ENCODE peak calls at places on chromosome 3, in nine cellular contexts. One of them, this sample, is unnamed.

GRCh38 chr3:190131329-190131728 is 10.6 kb upstream of the P3H2 start:
- DNase-seq in sigmoid colon: no peak
- DNase-seq in coronary artery: no peak
- DNase-seq in MM.1S: no peak
- DNase-seq in substantia nigra: no peak
- DNase-seq in GM23248: peak; percentile 55
- DNase-seq in thoracic aorta: no peak
- DNase-seq in transverse colon: no peak
- DNase-seq in colonic mucosa: no peak
- DNase-seq in this sample: no peak

GRCh38 chr3:46266598-46266997 is 24.3 kb downstream of the CCR3 start:
- DNase-seq in substantia nigra: no peak
- DNase-seq in transverse colon: no peak
- DNase-seq in sigmoid colon: no peak
- DNase-seq in MM.1S: no peak
- DNase-seq in colonic mucosa: no peak
- DNase-seq in GM23248: peak; percentile 9
- DNase-seq in coronary artery: no peak
- DNase-seq in thoracic aorta: no peak
- DNase-seq in this sample: no peak

GRCh38 chr3:106030620-106030945 is 161.8 kb upstream of the CBLB start:
- DNase-seq in thoracic aorta: no peak
- DNase-seq in coronary artery: no peak
- DNase-seq in colonic mucosa: no peak
- DNase-seq in substantia nigra: no peak
- DNase-seq in MM.1S: no peak
- DNase-seq in sigmoid colon: no peak
- DNase-seq in GM23248: peak; percentile 63
- DNase-seq in transverse colon: no peak
- DNase-seq in this sample: no peak

GRCh38 chr3:169278092-169278491 is 385.4 kb downstream of the MECOM start:
- DNase-seq in sigmoid colon: no peak
- DNase-seq in colonic mucosa: no peak
- DNase-seq in transverse colon: no peak
- DNase-seq in coronary artery: no peak
- DNase-seq in substantia nigra: no peak
- DNase-seq in GM23248: no peak
- DNase-seq in thoracic aorta: no peak
- DNase-seq in MM.1S: no peak
- DNase-seq in this sample: no peak

GRCh38 chr3:67016522-67017080 is 18.5 kb downstream of the KBTBD8 start:
- DNase-seq in coronary artery: no peak
- DNase-seq in sigmoid colon: no peak
- DNase-seq in MM.1S: peak; percentile 56
- DNase-seq in colonic mucosa: no peak
- DNase-seq in GM23248: no peak
- DNase-seq in substantia nigra: no peak
- DNase-seq in thoracic aorta: no peak
- DNase-seq in transverse colon: no peak
- DNase-seq in this sample: no peak

GRCh38 chr3:30268288-30268687 is 338.1 kb upstream of the TGFBR2 start:
- DNase-seq in coronary artery: no peak
- DNase-seq in thoracic aorta: no peak
- DNase-seq in sigmoid colon: no peak
- DNase-seq in MM.1S: no peak
- DNase-seq in colonic mucosa: no peak
- DNase-seq in GM23248: no peak
- DNase-seq in substantia nigra: no peak
- DNase-seq in transverse colon: no peak
- DNase-seq in this sample: no peak

GRCh38 chr3:9349321-9350117 is 13.3 kb upstream of the THUMPD3 start:
- DNase-seq in substantia nigra: no peak
- DNase-seq in transverse colon: no peak
- DNase-seq in sigmoid colon: no peak
- DNase-seq in coronary artery: no peak
- DNase-seq in colonic mucosa: no peak
- DNase-seq in MM.1S: no peak
- DNase-seq in GM23248: peak; percentile 89
- DNase-seq in thoracic aorta: no peak
- DNase-seq in this sample: no peak

GRCh38 chr3:171226794-171227193 is 200.3 kb upstream of the SLC2A2 start:
- DNase-seq in sigmoid colon: no peak
- DNase-seq in substantia nigra: no peak
- DNase-seq in MM.1S: no peak
- DNase-seq in GM23248: no peak
- DNase-seq in colonic mucosa: no peak
- DNase-seq in coronary artery: no peak
- DNase-seq in thoracic aorta: no peak
- DNase-seq in transverse colon: no peak
- DNase-seq in this sample: no peak

GRCh38 chr3:55292360-55292759 is 194.7 kb downstream of the WNT5A start:
- DNase-seq in sigmoid colon: no peak
- DNase-seq in coronary artery: no peak
- DNase-seq in transverse colon: no peak
- DNase-seq in MM.1S: no peak
- DNase-seq in colonic mucosa: no peak
- DNase-seq in thoracic aorta: no peak
- DNase-seq in substantia nigra: no peak
- DNase-seq in GM23248: no peak
- DNase-seq in this sample: no peak

GRCh38 chr3:18758047-18758704 is 333.0 kb upstream of the SATB1 start:
- DNase-seq in coronary artery: no peak
- DNase-seq in thoracic aorta: no peak
- DNase-seq in MM.1S: peak; percentile 81
- DNase-seq in sigmoid colon: no peak
- DNase-seq in substantia nigra: no peak
- DNase-seq in colonic mucosa: peak; percentile 73
- DNase-seq in transverse colon: peak; percentile 10
- DNase-seq in GM23248: peak; percentile 33
- DNase-seq in this sample: no peak

GRCh38 chr3:145721273-145721805 is 439.6 kb downstream of the PLOD2 start:
- DNase-seq in substantia nigra: no peak
- DNase-seq in transverse colon: no peak
- DNase-seq in sigmoid colon: no peak
- DNase-seq in colonic mucosa: no peak
- DNase-seq in thoracic aorta: no peak
- DNase-seq in coronary artery: no peak
- DNase-seq in GM23248: no peak
- DNase-seq in MM.1S: no peak
- DNase-seq in this sample: no peak

GRCh38 chr3:132236701-132237651 is 80.2 kb upstream of the ACP3 start:
- DNase-seq in GM23248: no peak
- DNase-seq in transverse colon: no peak
- DNase-seq in substantia nigra: no peak
- DNase-seq in thoracic aorta: no peak
- DNase-seq in MM.1S: peak; percentile 61
- DNase-seq in colonic mucosa: no peak
- DNase-seq in sigmoid colon: no peak
- DNase-seq in coronary artery: no peak
- DNase-seq in this sample: no peak

GRCh38 chr3:9168230-9168629 is 81.2 kb downstream of the SRGAP3 start:
- DNase-seq in MM.1S: peak; percentile 95
- DNase-seq in coronary artery: no peak
- DNase-seq in colonic mucosa: peak; percentile 22
- DNase-seq in GM23248: no peak
- DNase-seq in substantia nigra: no peak
- DNase-seq in sigmoid colon: no peak
- DNase-seq in transverse colon: peak; percentile 36
- DNase-seq in thoracic aorta: no peak
- DNase-seq in this sample: no peak

GRCh38 chr3:66082679-66083078 is 44.0 kb upstream of the MAGI1 start:
- DNase-seq in transverse colon: no peak
- DNase-seq in sigmoid colon: no peak
- DNase-seq in coronary artery: no peak
- DNase-seq in substantia nigra: no peak
- DNase-seq in MM.1S: no peak
- DNase-seq in GM23248: peak; percentile 34
- DNase-seq in colonic mucosa: no peak
- DNase-seq in thoracic aorta: no peak
- DNase-seq in this sample: no peak

GRCh38 chr3:175457301-175457700 is 598.2 kb downstream of the NAALADL2 start:
- DNase-seq in colonic mucosa: no peak
- DNase-seq in coronary artery: no peak
- DNase-seq in GM23248: no peak
- DNase-seq in sigmoid colon: no peak
- DNase-seq in MM.1S: no peak
- DNase-seq in thoracic aorta: no peak
- DNase-seq in transverse colon: no peak
- DNase-seq in substantia nigra: no peak
- DNase-seq in this sample: no peak

GRCh38 chr3:65875395-65876027 is 163.2 kb downstream of the MAGI1 start:
- DNase-seq in GM23248: no peak
- DNase-seq in thoracic aorta: no peak
- DNase-seq in substantia nigra: no peak
- DNase-seq in MM.1S: no peak
- DNase-seq in colonic mucosa: no peak
- DNase-seq in coronary artery: no peak
- DNase-seq in transverse colon: no peak
- DNase-seq in sigmoid colon: no peak
- DNase-seq in this sample: no peak

GRCh38 chr3:32843504-32844321 is 25.9 kb downstream of the TRIM71 start:
- DNase-seq in coronary artery: no peak
- DNase-seq in MM.1S: no peak
- DNase-seq in thoracic aorta: no peak
- DNase-seq in transverse colon: no peak
- DNase-seq in colonic mucosa: no peak
- DNase-seq in sigmoid colon: no peak
- DNase-seq in substantia nigra: no peak
- DNase-seq in GM23248: no peak
- DNase-seq in this sample: no peak
- H3K27ac ChIP-seq in coronary artery: no peak overlapping the region
- H3K27ac ChIP-seq in MM.1S: no peak overlapping the region
- H3K27ac ChIP-seq in thoracic aorta: no peak overlapping the region
- H3K27ac ChIP-seq in transverse colon: no peak overlapping the region
- H3K27ac ChIP-seq in colonic mucosa: no peak overlapping the region
- H3K27ac ChIP-seq in sigmoid colon: no peak overlapping the region
- H3K27ac ChIP-seq in substantia nigra: no peak overlapping the region
- H3K27ac ChIP-seq in GM23248: no peak overlapping the region
- H3K27ac ChIP-seq in this sample: no peak overlapping the region

GRCh38 chr3:129952956-129953355 is 21.6 kb upstream of the TRH start:
- DNase-seq in colonic mucosa: no peak
- DNase-seq in GM23248: no peak
- DNase-seq in coronary artery: no peak
- DNase-seq in substantia nigra: no peak
- DNase-seq in thoracic aorta: no peak
- DNase-seq in sigmoid colon: no peak
- DNase-seq in transverse colon: no peak
- DNase-seq in MM.1S: no peak
- DNase-seq in this sample: no peak
- H3K27ac ChIP-seq in colonic mucosa: no peak overlapping the region
- H3K27ac ChIP-seq in GM23248: no peak overlapping the region
- H3K27ac ChIP-seq in coronary artery: no peak overlapping the region
- H3K27ac ChIP-seq in substantia nigra: no peak overlapping the region
- H3K27ac ChIP-seq in thoracic aorta: no peak overlapping the region
- H3K27ac ChIP-seq in sigmoid colon: no peak overlapping the region
- H3K27ac ChIP-seq in transverse colon: no peak overlapping the region
- H3K27ac ChIP-seq in MM.1S: no peak overlapping the region
- H3K27ac ChIP-seq in this sample: no peak overlapping the region

GRCh38 chr3:12758025-12758830 is 831 bp downstream of the TMEM40 start:
- DNase-seq in thoracic aorta: no peak
- DNase-seq in transverse colon: no peak
- DNase-seq in substantia nigra: no peak
- DNase-seq in GM23248: peak; percentile 83
- DNase-seq in MM.1S: peak; percentile 19
- DNase-seq in colonic mucosa: no peak
- DNase-seq in coronary artery: no peak
- DNase-seq in sigmoid colon: peak; percentile 83
- DNase-seq in this sample: no peak
- H3K27ac ChIP-seq in thoracic aorta: peak overlapping the region; percentile 33
- H3K27ac ChIP-seq in transverse colon: peak overlapping the region; percentile 53
- H3K27ac ChIP-seq in substantia nigra: no peak overlapping the region
- H3K27ac ChIP-seq in GM23248: peak overlapping the region; percentile 53
- H3K27ac ChIP-seq in MM.1S: peak overlapping the region; percentile 25
- H3K27ac ChIP-seq in colonic mucosa: no peak overlapping the region
- H3K27ac ChIP-seq in coronary artery: peak overlapping the region; percentile 69
- H3K27ac ChIP-seq in sigmoid colon: peak overlapping the region; percentile 69
- H3K27ac ChIP-seq in this sample: peak overlapping the region; percentile 62

DNA sequence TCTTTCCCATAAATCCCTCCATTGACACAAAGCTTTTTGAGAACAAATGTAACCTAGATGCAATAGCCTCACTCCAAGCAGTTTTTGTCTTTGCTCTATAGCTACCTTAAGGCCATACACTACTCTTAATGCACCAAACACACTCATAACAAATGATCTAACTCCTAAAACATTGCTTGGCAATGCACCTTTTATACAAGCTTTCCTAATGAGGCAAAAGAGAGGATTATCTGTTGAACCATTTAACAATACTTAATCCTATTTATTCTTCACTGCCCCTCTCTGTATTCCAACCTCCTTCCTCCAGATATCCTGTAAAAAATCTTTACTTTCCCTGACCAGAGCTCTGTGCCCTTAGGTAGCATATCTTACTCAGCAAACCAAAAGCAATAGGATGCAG is 558.1 kb upstream of the MDFIC2 start:
- DNase-seq in thoracic aorta: no peak
- DNase-seq in transverse colon: no peak
- DNase-seq in substantia nigra: no peak
- DNase-seq in GM23248: no peak
- DNase-seq in MM.1S: no peak
- DNase-seq in coronary artery: no peak
- DNase-seq in sigmoid colon: no peak
- DNase-seq in colonic mucosa: no peak
- DNase-seq in this sample: no peak
- H3K27ac ChIP-seq in thoracic aorta: no peak overlapping the region
- H3K27ac ChIP-seq in transverse colon: no peak overlapping the region
- H3K27ac ChIP-seq in substantia nigra: no peak overlapping the region
- H3K27ac ChIP-seq in GM23248: no peak overlapping the region
- H3K27ac ChIP-seq in MM.1S: no peak overlapping the region
- H3K27ac ChIP-seq in coronary artery: no peak overlapping the region
- H3K27ac ChIP-seq in sigmoid colon: no peak overlapping the region
- H3K27ac ChIP-seq in colonic mucosa: no peak overlapping the region
- H3K27ac ChIP-seq in this sample: no peak overlapping the region

GRCh38 chr3:119664370-119664769 is 4.0 kb upstream of the POPDC2 start:
- DNase-seq in MM.1S: no peak
- DNase-seq in coronary artery: no peak
- DNase-seq in GM23248: peak; percentile 48
- DNase-seq in colonic mucosa: no peak
- DNase-seq in substantia nigra: no peak
- DNase-seq in thoracic aorta: no peak
- DNase-seq in sigmoid colon: no peak
- DNase-seq in transverse colon: no peak
- DNase-seq in this sample: no peak
- H3K27ac ChIP-seq in MM.1S: no peak overlapping the region
- H3K27ac ChIP-seq in coronary artery: no peak overlapping the region
- H3K27ac ChIP-seq in GM23248: peak overlapping the region; percentile 74
- H3K27ac ChIP-seq in colonic mucosa: no peak overlapping the region
- H3K27ac ChIP-seq in substantia nigra: no peak overlapping the region
- H3K27ac ChIP-seq in thoracic aorta: no peak overlapping the region
- H3K27ac ChIP-seq in sigmoid colon: peak overlapping the region; percentile 90
- H3K27ac ChIP-seq in transverse colon: peak overlapping the region; percentile 75
- H3K27ac ChIP-seq in this sample: no peak overlapping the region

DNA sequence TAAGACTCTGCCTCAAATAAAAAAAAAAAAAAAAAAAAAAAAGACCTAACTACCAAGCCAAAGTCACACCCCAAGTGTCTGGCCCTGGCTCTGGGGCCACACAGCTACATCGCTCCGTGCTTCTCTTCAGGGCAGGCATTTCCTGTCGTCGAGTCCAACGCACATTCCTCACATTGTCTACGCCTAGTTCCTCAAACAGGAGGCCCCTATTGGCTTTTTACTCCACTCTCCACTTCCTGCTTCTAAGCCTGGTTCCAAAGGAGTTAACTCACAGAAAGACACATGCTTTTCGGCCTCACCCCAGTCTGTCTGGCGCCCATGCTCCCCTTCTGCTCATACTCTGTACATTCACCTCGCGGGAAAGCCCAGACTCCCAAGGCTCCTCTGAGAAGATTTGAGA is 28.8 kb downstream of the KNG1 start:
- DNase-seq in colonic mucosa: peak; percentile 82
- DNase-seq in coronary artery: no peak
- DNase-seq in substantia nigra: no peak
- DNase-seq in GM23248: peak; percentile 75
- DNase-seq in MM.1S: no peak
- DNase-seq in transverse colon: peak; percentile 57
- DNase-seq in thoracic aorta: no peak
- DNase-seq in sigmoid colon: no peak
- DNase-seq in this sample: peak; percentile 68
- H3K27ac ChIP-seq in colonic mucosa: peak overlapping the region; percentile 48
- H3K27ac ChIP-seq in coronary artery: no peak overlapping the region
- H3K27ac ChIP-seq in substantia nigra: no peak overlapping the region
- H3K27ac ChIP-seq in GM23248: peak overlapping the region; percentile 45
- H3K27ac ChIP-seq in MM.1S: no peak overlapping the region
- H3K27ac ChIP-seq in transverse colon: peak overlapping the region; percentile 73
- H3K27ac ChIP-seq in thoracic aorta: no peak overlapping the region
- H3K27ac ChIP-seq in sigmoid colon: no peak overlapping the region
- H3K27ac ChIP-seq in this sample: no peak overlapping the region

This sample was measured in left lung.